ENCODE peak calls at places on chromosomes 4 and X, in seven cellular contexts. One of them, this sample, is unnamed.

GRCh38 chr4:27048350-27049100 is 187.9 kb downstream of the STIM2 start:
- DNase-seq in GM12865: peak; percentile 9
- DNase-seq in kidney: no peak
- DNase-seq in AG10803: peak; percentile 20
- DNase-seq in mesothelial cell of epicardium: no peak
- DNase-seq in GM13977: peak; percentile 39
- DNase-seq in pancreas: no peak
- DNase-seq in this sample: no peak

GRCh38 chr4:175330652-175331051 is 412.5 kb downstream of the ADAM29 start:
- DNase-seq in pancreas: no peak
- DNase-seq in kidney: no peak
- DNase-seq in GM13977: no peak
- DNase-seq in AG10803: no peak
- DNase-seq in GM12865: no peak
- DNase-seq in mesothelial cell of epicardium: no peak
- DNase-seq in this sample: no peak

GRCh38 chrX:71541546-71542022 is 8.7 kb downstream of the OGT start:
- DNase-seq in GM13977: no peak
- DNase-seq in pancreas: no peak
- DNase-seq in AG10803: peak; percentile 77
- DNase-seq in mesothelial cell of epicardium: no peak
- DNase-seq in kidney: no peak
- DNase-seq in GM12865: no peak
- DNase-seq in this sample: no peak

GRCh38 chr4:168119870-168120269 is 27.5 kb downstream of the ANXA10 start:
- DNase-seq in pancreas: no peak
- DNase-seq in GM13977: no peak
- DNase-seq in AG10803: no peak
- DNase-seq in mesothelial cell of epicardium: no peak
- DNase-seq in GM12865: no peak
- DNase-seq in kidney: no peak
- DNase-seq in this sample: no peak

GRCh38 chrX:16785247-16786138 is 773 bp upstream of the TXLNG start:
- DNase-seq in kidney: no peak
- DNase-seq in GM12865: no peak
- DNase-seq in GM13977: no peak
- DNase-seq in pancreas: no peak
- DNase-seq in mesothelial cell of epicardium: peak; percentile 32
- DNase-seq in AG10803: no peak
- DNase-seq in this sample: peak; percentile 19

GRCh38 chrX:85309717-85310116 is 65.9 kb downstream of the ZNF711 start:
- DNase-seq in mesothelial cell of epicardium: no peak
- DNase-seq in AG10803: no peak
- DNase-seq in GM12865: no peak
- DNase-seq in pancreas: no peak
- DNase-seq in kidney: no peak
- DNase-seq in GM13977: no peak
- DNase-seq in this sample: no peak

GRCh38 chr4:48683784-48684666 is 96.1 kb downstream of the FRYL start:
- DNase-seq in GM13977: no peak
- DNase-seq in kidney: no peak
- DNase-seq in AG10803: no peak
- DNase-seq in GM12865: peak; percentile 30
- DNase-seq in mesothelial cell of epicardium: no peak
- DNase-seq in pancreas: no peak
- DNase-seq in this sample: no peak

GRCh38 chrX:19549838-19550237 is 34.5 kb upstream of the MAP3K15 start:
- DNase-seq in GM12865: no peak
- DNase-seq in GM13977: no peak
- DNase-seq in pancreas: no peak
- DNase-seq in kidney: no peak
- DNase-seq in mesothelial cell of epicardium: no peak
- DNase-seq in AG10803: no peak
- DNase-seq in this sample: no peak

GRCh38 chrX:132636080-132636479 is 147.2 kb upstream of the MBNL3 start:
- DNase-seq in GM12865: no peak
- DNase-seq in mesothelial cell of epicardium: no peak
- DNase-seq in AG10803: peak; percentile 24
- DNase-seq in kidney: no peak
- DNase-seq in GM13977: no peak
- DNase-seq in pancreas: no peak
- DNase-seq in this sample: no peak

GRCh38 chrX:152663086-152663485 is 25.4 kb downstream of the GABRQ start:
- DNase-seq in pancreas: no peak
- DNase-seq in GM12865: no peak
- DNase-seq in AG10803: no peak
- DNase-seq in GM13977: no peak
- DNase-seq in mesothelial cell of epicardium: no peak
- DNase-seq in kidney: no peak
- DNase-seq in this sample: no peak

GRCh38 chr4:153705743-153706468 is 21.8 kb downstream of the TLR2 start:
- DNase-seq in mesothelial cell of epicardium: no peak
- DNase-seq in pancreas: no peak
- DNase-seq in GM13977: no peak
- DNase-seq in AG10803: no peak
- DNase-seq in kidney: no peak
- DNase-seq in GM12865: peak; percentile 32
- DNase-seq in this sample: no peak

GRCh38 chr4:140239311-140239710 is 85.3 kb upstream of the MAML3 start:
- DNase-seq in GM12865: no peak
- DNase-seq in GM13977: no peak
- DNase-seq in kidney: no peak
- DNase-seq in AG10803: no peak
- DNase-seq in pancreas: no peak
- DNase-seq in mesothelial cell of epicardium: no peak
- DNase-seq in this sample: no peak

GRCh38 chr4:7963691-7964090 is 24.0 kb upstream of the AFAP1 start:
- DNase-seq in mesothelial cell of epicardium: no peak
- DNase-seq in GM12865: no peak
- DNase-seq in AG10803: no peak
- DNase-seq in GM13977: no peak
- DNase-seq in pancreas: no peak
- DNase-seq in kidney: no peak
- DNase-seq in this sample: no peak

GRCh38 chr4:7966281-7967062 is 26.8 kb upstream of the AFAP1 start:
- DNase-seq in kidney: no peak
- DNase-seq in pancreas: no peak
- DNase-seq in mesothelial cell of epicardium: no peak
- DNase-seq in GM13977: no peak
- DNase-seq in GM12865: no peak
- DNase-seq in AG10803: no peak
- DNase-seq in this sample: no peak

GRCh38 chr4:7962609-7963508 is 23.2 kb upstream of the AFAP1 start:
- DNase-seq in mesothelial cell of epicardium: no peak
- DNase-seq in pancreas: no peak
- DNase-seq in AG10803: no peak
- DNase-seq in kidney: no peak
- DNase-seq in GM12865: no peak
- DNase-seq in GM13977: no peak
- DNase-seq in this sample: no peak

GRCh38 chr4:7964890-7965662 is 25.4 kb upstream of the AFAP1 start:
- DNase-seq in pancreas: no peak
- DNase-seq in mesothelial cell of epicardium: no peak
- DNase-seq in GM13977: no peak
- DNase-seq in GM12865: peak; percentile 59
- DNase-seq in AG10803: peak; percentile 53
- DNase-seq in kidney: no peak
- DNase-seq in this sample: no peak

GRCh38 chr4:7964459-7964858 is 24.8 kb upstream of the AFAP1 start:
- DNase-seq in mesothelial cell of epicardium: no peak
- DNase-seq in AG10803: no peak
- DNase-seq in GM13977: peak; percentile 81
- DNase-seq in GM12865: peak; percentile 67
- DNase-seq in pancreas: no peak
- DNase-seq in kidney: no peak
- DNase-seq in this sample: no peak
- TF ChIP-seq CTCF in mesothelial cell of epicardium: no peak
- TF ChIP-seq CTCF in AG10803: no peak
- TF ChIP-seq CTCF in GM13977: peak; percentile 43
- TF ChIP-seq CTCF in GM12865: peak; percentile 12
- TF ChIP-seq CTCF in pancreas: no peak
- TF ChIP-seq CTCF in kidney: no peak
- TF ChIP-seq CTCF in this sample: no peak

DNA sequence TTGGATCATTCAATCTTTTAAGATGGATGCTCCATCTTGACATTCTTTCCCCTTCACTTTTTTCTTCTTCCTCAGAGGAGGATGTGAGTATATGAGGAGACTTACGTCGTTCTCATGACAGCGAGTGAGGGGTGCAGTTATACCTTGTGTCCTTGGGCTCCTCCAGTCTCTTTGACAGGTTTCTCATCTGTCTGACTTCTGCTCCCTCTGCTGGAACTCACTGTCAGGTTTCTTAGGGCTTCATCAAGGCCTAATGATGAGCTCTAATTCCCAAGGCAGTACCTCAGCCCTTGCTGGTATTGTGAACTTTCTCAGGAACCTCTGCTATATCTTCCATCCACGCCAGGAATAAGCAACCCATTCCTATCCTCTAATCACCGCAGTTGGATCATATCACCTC is 237.8 kb upstream of the ADGRL3 start:
- DNase-seq in kidney: no peak
- DNase-seq in pancreas: no peak
- DNase-seq in GM13977: no peak
- DNase-seq in mesothelial cell of epicardium: no peak
- DNase-seq in GM12865: no peak
- DNase-seq in AG10803: no peak
- DNase-seq in this sample: no peak
- TF ChIP-seq CTCF in kidney: no peak
- TF ChIP-seq CTCF in pancreas: no peak
- TF ChIP-seq CTCF in GM13977: peak; percentile 3
- TF ChIP-seq CTCF in mesothelial cell of epicardium: no peak
- TF ChIP-seq CTCF in GM12865: no peak
- TF ChIP-seq CTCF in AG10803: no peak
- TF ChIP-seq CTCF in this sample: no peak

DNA sequence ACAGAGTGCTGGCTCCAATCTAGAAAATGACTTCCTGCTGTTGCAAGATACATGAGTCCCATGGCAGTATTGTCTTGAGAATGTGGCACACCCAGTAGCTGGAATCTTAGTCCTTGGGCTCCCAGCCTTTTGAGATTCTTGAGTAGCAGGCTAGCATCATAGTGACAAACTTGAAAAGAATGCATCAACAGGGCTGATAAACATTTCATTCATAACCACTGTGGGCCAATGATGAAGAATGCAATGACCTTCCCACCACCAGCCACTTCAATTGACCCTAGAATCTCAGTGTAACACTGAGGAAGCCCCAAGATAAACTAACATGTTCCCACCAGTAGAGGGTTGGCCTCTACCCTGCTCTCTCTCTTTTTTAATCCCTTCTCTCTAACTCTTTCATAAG is 329.3 kb downstream of the GBA3 start:
- DNase-seq in kidney: no peak
- DNase-seq in mesothelial cell of epicardium: no peak
- DNase-seq in AG10803: peak; percentile 98
- DNase-seq in GM13977: no peak
- DNase-seq in pancreas: no peak
- DNase-seq in GM12865: no peak
- DNase-seq in this sample: no peak
- TF ChIP-seq CTCF in kidney: no peak
- TF ChIP-seq CTCF in mesothelial cell of epicardium: no peak
- TF ChIP-seq CTCF in AG10803: peak; percentile 29
- TF ChIP-seq CTCF in GM13977: no peak
- TF ChIP-seq CTCF in pancreas: no peak
- TF ChIP-seq CTCF in GM12865: no peak
- TF ChIP-seq CTCF in this sample: no peak

GRCh38 chr4:54659213-54660144 is 1.7 kb downstream of the KIT start:
- DNase-seq in AG10803: peak; percentile 6
- DNase-seq in mesothelial cell of epicardium: no peak
- DNase-seq in GM12865: no peak
- DNase-seq in kidney: no peak
- DNase-seq in GM13977: peak; percentile 25
- DNase-seq in pancreas: peak; percentile 59
- DNase-seq in this sample: no peak

GRCh38 chr4:54657556-54658313 is at the start of gene KIT:
- DNase-seq in AG10803: peak; percentile 18
- DNase-seq in GM12865: no peak
- DNase-seq in GM13977: peak; percentile 33
- DNase-seq in pancreas: peak; percentile 74
- DNase-seq in kidney: peak; percentile 85
- DNase-seq in mesothelial cell of epicardium: peak; percentile 53
- DNase-seq in this sample: peak; percentile 83

GRCh38 chr4:54657194-54657555 is 582 bp upstream of the KIT start:
- DNase-seq in kidney: no peak
- DNase-seq in AG10803: no peak
- DNase-seq in GM13977: peak; percentile 17
- DNase-seq in GM12865: no peak
- DNase-seq in pancreas: peak; percentile 54
- DNase-seq in mesothelial cell of epicardium: no peak
- DNase-seq in this sample: no peak

GRCh38 chr4:54660145-54660535 is 2.4 kb downstream of the KIT start:
- DNase-seq in mesothelial cell of epicardium: no peak
- DNase-seq in GM13977: no peak
- DNase-seq in AG10803: no peak
- DNase-seq in pancreas: no peak
- DNase-seq in GM12865: no peak
- DNase-seq in kidney: no peak
- DNase-seq in this sample: no peak

DNA sequence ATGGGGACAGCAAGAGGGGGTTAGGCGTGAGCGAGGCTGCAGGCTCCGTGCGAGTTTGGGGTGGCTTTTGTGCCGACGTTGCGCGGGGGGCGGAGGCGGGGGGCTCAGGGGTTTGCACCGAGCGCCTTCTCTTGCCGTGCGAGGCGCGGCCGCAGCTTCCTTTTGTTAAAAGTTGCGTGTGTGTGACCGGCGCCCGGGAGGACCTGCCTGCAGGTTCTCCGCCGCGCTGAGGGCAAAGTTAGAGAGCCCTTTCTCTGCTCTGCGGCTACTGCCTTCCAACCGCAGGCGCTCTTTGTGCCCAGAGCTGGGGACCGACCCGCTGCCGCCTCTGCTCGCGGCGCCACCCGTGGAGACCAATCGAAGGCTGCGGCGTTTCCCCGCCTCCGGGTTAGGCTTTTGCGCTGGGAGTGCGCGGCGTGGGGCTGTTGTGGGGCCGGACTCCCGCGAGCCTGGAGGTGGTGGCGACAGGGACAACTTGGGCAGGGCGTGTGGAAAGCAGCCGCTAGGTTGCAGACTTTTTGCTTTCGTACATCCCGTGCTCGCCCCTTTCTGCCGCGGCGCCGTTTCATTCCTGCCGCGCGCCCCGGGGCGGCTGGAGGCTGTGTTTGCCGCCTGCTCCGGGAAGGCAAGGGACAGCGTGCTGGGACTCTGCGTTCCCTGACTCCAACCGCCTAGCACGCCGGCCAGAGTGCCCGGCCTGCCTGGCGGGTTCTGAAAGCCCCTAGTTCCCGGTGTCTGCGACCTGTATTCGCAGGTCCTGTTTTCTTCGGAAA is 750 bp downstream of the KIT start:
- DNase-seq in pancreas: peak; percentile 80
- DNase-seq in GM13977: peak; percentile 43
- DNase-seq in AG10803: peak; percentile 54
- DNase-seq in kidney: peak; percentile 83
- DNase-seq in mesothelial cell of epicardium: peak; percentile 37
- DNase-seq in GM12865: peak; percentile 36
- DNase-seq in this sample: peak; percentile 69
- TF ChIP-seq CTCF in pancreas: no peak
- TF ChIP-seq CTCF in GM13977: no peak
- TF ChIP-seq CTCF in AG10803: peak; percentile 37
- TF ChIP-seq CTCF in kidney: peak; percentile 24
- TF ChIP-seq CTCF in mesothelial cell of epicardium: no peak
- TF ChIP-seq CTCF in GM12865: peak; percentile 8
- TF ChIP-seq CTCF in this sample: no peak